ENCODE peak calls at places on chromosomes 7 and 10, in five cellular contexts. One of them, this sample, is unnamed.

GRCh38 chr7:159075563-159076238 is 69.0 kb downstream of the VIPR2 start:
- DNase-seq in cardiac muscle cell: no peak
- DNase-seq in spleen: peak
- DNase-seq in suprapubic skin: peak
- DNase-seq in GM10248: no peak
- DNase-seq in this sample: no peak

GRCh38 chr10:18620856-18621255 is 30.5 kb downstream of the NSUN6 start:
- DNase-seq in cardiac muscle cell: no peak
- DNase-seq in spleen: no peak
- DNase-seq in suprapubic skin: no peak
- DNase-seq in GM10248: no peak
- DNase-seq in this sample: no peak

GRCh38 chr10:51034769-51035168 is 39.5 kb upstream of the PRKG1 start:
- DNase-seq in cardiac muscle cell: no peak
- DNase-seq in spleen: no peak
- DNase-seq in suprapubic skin: no peak
- DNase-seq in GM10248: no peak
- DNase-seq in this sample: no peak

GRCh38 chr10:87518937-87519336 is 14.2 kb downstream of the MINPP1 start:
- DNase-seq in cardiac muscle cell: no peak
- DNase-seq in spleen: no peak
- DNase-seq in suprapubic skin: no peak
- DNase-seq in GM10248: no peak
- DNase-seq in this sample: no peak

GRCh38 chr7:20795361-20795760 is 8.7 kb upstream of the SP8 start:
- DNase-seq in cardiac muscle cell: no peak
- DNase-seq in spleen: no peak
- DNase-seq in suprapubic skin: no peak
- DNase-seq in GM10248: no peak
- DNase-seq in this sample: no peak

GRCh38 chr7:132251327-132251659 is 325.0 kb downstream of the PLXNA4 start:
- DNase-seq in cardiac muscle cell: no peak
- DNase-seq in spleen: no peak
- DNase-seq in suprapubic skin: peak
- DNase-seq in GM10248: no peak
- DNase-seq in this sample: no peak

GRCh38 chr7:111014074-111014473 is 76.9 kb upstream of the LRRN3 start:
- DNase-seq in cardiac muscle cell: no peak
- DNase-seq in spleen: no peak
- DNase-seq in suprapubic skin: no peak
- DNase-seq in GM10248: no peak
- DNase-seq in this sample: no peak

GRCh38 chr10:100186813-100187212 is 984 bp upstream of the ERLIN1 start:
- DNase-seq in cardiac muscle cell: no peak
- DNase-seq in spleen: peak
- DNase-seq in suprapubic skin: no peak
- DNase-seq in GM10248: no peak
- DNase-seq in this sample: no peak

GRCh38 chr10:132518572-132519381 is 18.8 kb upstream of the INPP5A start:
- DNase-seq in cardiac muscle cell: peak
- DNase-seq in spleen: peak
- DNase-seq in suprapubic skin: no peak
- DNase-seq in GM10248: no peak
- DNase-seq in this sample: peak

GRCh38 chr10:80552151-80552646 is 14.5 kb downstream of the SH2D4B start:
- DNase-seq in cardiac muscle cell: peak
- DNase-seq in spleen: no peak
- DNase-seq in suprapubic skin: peak
- DNase-seq in GM10248: no peak
- DNase-seq in this sample: no peak

GRCh38 chr7:466465-467191 is 53.0 kb downstream of the PDGFA start:
- DNase-seq in cardiac muscle cell: no peak
- DNase-seq in spleen: peak
- DNase-seq in suprapubic skin: no peak
- DNase-seq in GM10248: no peak
- DNase-seq in this sample: peak

GRCh38 chr7:129686063-129686462 is 74.5 kb downstream of the NRF1 start:
- DNase-seq in cardiac muscle cell: no peak
- DNase-seq in spleen: no peak
- DNase-seq in suprapubic skin: no peak
- DNase-seq in GM10248: no peak
- DNase-seq in this sample: no peak

GRCh38 chr10:112166800-112167199 is 16.8 kb downstream of the GPAM start:
- DNase-seq in cardiac muscle cell: no peak
- DNase-seq in spleen: no peak
- DNase-seq in suprapubic skin: no peak
- DNase-seq in GM10248: no peak
- DNase-seq in this sample: no peak

GRCh38 chr7:20562461-20562860 is 53.0 kb upstream of the ABCB5 start:
- DNase-seq in cardiac muscle cell: no peak
- DNase-seq in spleen: no peak
- DNase-seq in suprapubic skin: no peak
- DNase-seq in GM10248: no peak
- DNase-seq in this sample: no peak

GRCh38 chr7:82810558-82811259 is 352.0 kb downstream of the PCLO start:
- DNase-seq in cardiac muscle cell: peak
- DNase-seq in spleen: no peak
- DNase-seq in suprapubic skin: no peak
- DNase-seq in GM10248: peak
- DNase-seq in this sample: no peak

GRCh38 chr7:92296898-92297435 is 51.2 kb downstream of the ANKIB1 start:
- DNase-seq in cardiac muscle cell: no peak
- DNase-seq in spleen: no peak
- DNase-seq in suprapubic skin: no peak
- DNase-seq in GM10248: no peak
- DNase-seq in this sample: no peak

GRCh38 chr7:33039257-33039904 is 23.2 kb downstream of the NT5C3A start:
- DNase-seq in cardiac muscle cell: no peak
- DNase-seq in spleen: no peak
- DNase-seq in suprapubic skin: no peak
- DNase-seq in GM10248: peak
- DNase-seq in this sample: no peak

GRCh38 chr10:111612273-111612672 is 535.4 kb downstream of the ADRA2A start:
- DNase-seq in cardiac muscle cell: no peak
- DNase-seq in spleen: no peak
- DNase-seq in suprapubic skin: no peak
- DNase-seq in GM10248: no peak
- DNase-seq in this sample: no peak

DNA sequence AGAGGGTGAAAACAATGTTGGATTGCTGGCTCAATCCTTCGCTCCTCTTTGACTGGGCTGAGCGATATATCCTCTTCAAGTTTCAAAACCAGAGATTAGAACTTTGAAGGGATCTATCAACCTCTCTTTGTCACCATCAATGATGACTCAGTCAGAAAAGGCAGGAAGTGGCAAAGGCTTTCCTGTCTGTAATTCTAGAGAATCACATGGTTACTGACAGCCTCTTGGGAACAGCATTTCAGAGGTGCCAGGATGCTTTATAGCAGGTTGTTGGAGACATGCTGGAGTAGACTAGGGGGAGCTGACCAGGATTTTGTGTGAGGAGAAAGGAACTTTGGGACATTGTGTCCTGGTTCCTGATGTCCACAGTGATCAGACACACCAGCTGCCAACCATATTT is 81.3 kb downstream of the PRKCQ start:
- DNase-seq in cardiac muscle cell: no peak
- DNase-seq in spleen: no peak
- DNase-seq in suprapubic skin: no peak
- DNase-seq in GM10248: no peak
- DNase-seq in this sample: no peak
- TF ChIP-seq CTCF in cardiac muscle cell: no peak
- TF ChIP-seq CTCF in spleen: no peak
- TF ChIP-seq CTCF in suprapubic skin: no peak
- TF ChIP-seq CTCF in GM10248: no peak
- TF ChIP-seq CTCF in this sample: no peak

GRCh38 chr10:97498841-97499560 is at the start of gene UBTD1:
- DNase-seq in cardiac muscle cell: peak
- DNase-seq in spleen: no peak
- DNase-seq in suprapubic skin: peak
- DNase-seq in GM10248: peak
- DNase-seq in this sample: no peak
- TF ChIP-seq CTCF in cardiac muscle cell: no peak
- TF ChIP-seq CTCF in spleen: no peak
- TF ChIP-seq CTCF in suprapubic skin: no peak
- TF ChIP-seq CTCF in GM10248: no peak
- TF ChIP-seq CTCF in this sample: peak

DNA sequence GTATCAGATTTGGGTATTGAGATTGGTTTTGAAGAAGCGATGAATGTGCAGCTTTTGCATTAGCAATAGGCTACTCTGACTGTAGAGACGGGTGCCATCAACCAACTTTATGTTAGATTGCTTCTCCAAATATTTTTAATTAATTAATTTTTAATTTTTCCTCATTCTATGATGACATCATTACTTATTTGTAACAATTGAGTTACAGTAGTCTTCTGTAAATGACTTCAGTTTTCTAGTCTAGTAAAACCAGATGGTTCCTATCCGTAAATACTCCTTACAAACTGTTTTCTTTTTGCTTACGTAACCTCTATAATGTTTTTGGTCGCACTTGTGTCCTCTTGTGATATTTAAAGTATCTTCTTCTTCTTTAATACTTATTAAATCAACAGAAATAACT is 118.1 kb downstream of the ZNF736 start:
- DNase-seq in cardiac muscle cell: no peak
- DNase-seq in spleen: no peak
- DNase-seq in suprapubic skin: no peak
- DNase-seq in GM10248: no peak
- DNase-seq in this sample: no peak
- TF ChIP-seq CTCF in cardiac muscle cell: no peak
- TF ChIP-seq CTCF in spleen: no peak
- TF ChIP-seq CTCF in suprapubic skin: no peak
- TF ChIP-seq CTCF in GM10248: no peak
- TF ChIP-seq CTCF in this sample: no peak

DNA sequence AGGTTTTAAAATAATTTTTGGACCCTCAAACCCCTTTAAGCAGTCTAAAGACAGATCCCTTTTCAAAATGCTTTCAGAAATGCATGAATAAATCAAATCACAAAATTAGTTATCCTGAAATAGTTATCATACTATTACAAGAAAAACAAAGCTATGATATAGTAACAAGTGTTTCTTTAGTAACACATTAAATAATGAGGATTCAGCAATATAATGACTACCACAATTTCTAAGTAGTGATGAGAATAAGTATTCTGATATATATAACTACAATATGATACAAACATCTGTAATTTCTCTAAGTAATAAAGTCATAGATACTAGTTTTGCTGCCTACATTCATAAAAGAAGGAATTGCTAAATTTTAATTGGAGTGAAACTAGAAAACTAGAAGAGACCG is 53.0 kb upstream of the TMEM168 start:
- DNase-seq in cardiac muscle cell: no peak
- DNase-seq in spleen: no peak
- DNase-seq in suprapubic skin: no peak
- DNase-seq in GM10248: no peak
- DNase-seq in this sample: no peak
- TF ChIP-seq CTCF in cardiac muscle cell: no peak
- TF ChIP-seq CTCF in spleen: no peak
- TF ChIP-seq CTCF in suprapubic skin: no peak
- TF ChIP-seq CTCF in GM10248: no peak
- TF ChIP-seq CTCF in this sample: no peak

GRCh38 chr7:51316262-51316665 is 345 bp downstream of the COBL start:
- DNase-seq in cardiac muscle cell: no peak
- DNase-seq in spleen: no peak
- DNase-seq in suprapubic skin: no peak
- DNase-seq in GM10248: no peak
- DNase-seq in this sample: no peak
- TF ChIP-seq CTCF in cardiac muscle cell: no peak
- TF ChIP-seq CTCF in spleen: no peak
- TF ChIP-seq CTCF in suprapubic skin: peak
- TF ChIP-seq CTCF in GM10248: no peak
- TF ChIP-seq CTCF in this sample: peak